ENCODE peak calls at places on chromosomes 5 and 9, in five cellular contexts. One of them, this sample, is unnamed. For H3K4me1, the result is how much of the 10 kb centered on the place peaks cover.

GRCh38 chr9:101477736-101478135 is 42.2 kb upstream of the ALDOB start:
- DNase-seq in cardiac muscle cell: no peak
- DNase-seq in adrenal gland: peak
- DNase-seq in GM23248: peak
- DNase-seq in OCI-LY7: no peak
- DNase-seq in this sample: no peak

GRCh38 chr5:138753794-138754698 is 821 bp downstream of the CTNNA1 start:
- DNase-seq in adrenal gland: peak
- DNase-seq in cardiac muscle cell: peak
- DNase-seq in GM23248: peak
- DNase-seq in OCI-LY7: no peak
- DNase-seq in this sample: peak

GRCh38 chr5:36357391-36357790 is 55.7 kb upstream of the RANBP3L start:
- DNase-seq in adrenal gland: no peak
- DNase-seq in OCI-LY7: no peak
- DNase-seq in cardiac muscle cell: no peak
- DNase-seq in GM23248: peak
- DNase-seq in this sample: no peak

GRCh38 chr9:7237473-7238243 is 479.9 kb downstream of the KDM4C start:
- DNase-seq in adrenal gland: no peak
- DNase-seq in cardiac muscle cell: no peak
- DNase-seq in OCI-LY7: no peak
- DNase-seq in GM23248: peak
- DNase-seq in this sample: no peak

GRCh38 chr5:61409568-61409967 is 77.5 kb downstream of the ZSWIM6 start:
- DNase-seq in adrenal gland: peak
- DNase-seq in GM23248: peak
- DNase-seq in OCI-LY7: no peak
- DNase-seq in cardiac muscle cell: no peak
- DNase-seq in this sample: no peak

GRCh38 chr5:68345166-68345565 is 129.6 kb downstream of the PIK3R1 start:
- DNase-seq in cardiac muscle cell: no peak
- DNase-seq in OCI-LY7: no peak
- DNase-seq in adrenal gland: no peak
- DNase-seq in GM23248: peak
- DNase-seq in this sample: no peak

GRCh38 chr5:139147743-139148079 is 50.5 kb downstream of the SIL1 start:
- DNase-seq in adrenal gland: peak
- DNase-seq in OCI-LY7: no peak
- DNase-seq in GM23248: peak
- DNase-seq in cardiac muscle cell: peak
- DNase-seq in this sample: peak

GRCh38 chr5:168908207-168908606 is 329.0 kb upstream of the PANK3 start:
- DNase-seq in adrenal gland: no peak
- DNase-seq in OCI-LY7: no peak
- DNase-seq in cardiac muscle cell: no peak
- DNase-seq in GM23248: peak
- DNase-seq in this sample: no peak

GRCh38 chr9:118331622-118332045 is 627.4 kb downstream of the TLR4 start:
- DNase-seq in OCI-LY7: no peak
- DNase-seq in GM23248: peak
- DNase-seq in adrenal gland: peak
- DNase-seq in cardiac muscle cell: no peak
- DNase-seq in this sample: no peak

GRCh38 chr9:75229605-75230332 is 141.5 kb downstream of the OSTF1 start:
- DNase-seq in adrenal gland: peak
- DNase-seq in cardiac muscle cell: no peak
- DNase-seq in OCI-LY7: no peak
- DNase-seq in GM23248: peak
- DNase-seq in this sample: peak

GRCh38 chr5:55853271-55853670 is 2.1 kb downstream of the IL31RA start:
- DNase-seq in GM23248: peak
- DNase-seq in OCI-LY7: no peak
- DNase-seq in adrenal gland: no peak
- DNase-seq in cardiac muscle cell: no peak
- DNase-seq in this sample: no peak

GRCh38 chr5:169979871-169980270 is 424 bp downstream of the INSYN2B start:
- DNase-seq in GM23248: peak
- DNase-seq in OCI-LY7: no peak
- DNase-seq in adrenal gland: no peak
- DNase-seq in cardiac muscle cell: no peak
- DNase-seq in this sample: no peak

GRCh38 chr5:137462816-137463520 is 36.2 kb downstream of the SPOCK1 start:
- DNase-seq in OCI-LY7: no peak
- DNase-seq in cardiac muscle cell: no peak
- DNase-seq in GM23248: peak
- DNase-seq in adrenal gland: no peak
- DNase-seq in this sample: no peak

GRCh38 chr9:10062629-10063395 is 550.0 kb downstream of the PTPRD start:
- DNase-seq in adrenal gland: peak
- DNase-seq in OCI-LY7: no peak
- DNase-seq in cardiac muscle cell: no peak
- DNase-seq in GM23248: peak
- DNase-seq in this sample: no peak

GRCh38 chr5:8598996-8599395 is 730.0 kb downstream of the MTRR start:
- DNase-seq in adrenal gland: no peak
- DNase-seq in OCI-LY7: no peak
- DNase-seq in GM23248: no peak
- DNase-seq in cardiac muscle cell: no peak
- DNase-seq in this sample: no peak

GRCh38 chr5:179605026-179605833 is 18.2 kb downstream of the HNRNPH1 start:
- DNase-seq in cardiac muscle cell: no peak
- DNase-seq in OCI-LY7: no peak
- DNase-seq in GM23248: peak
- DNase-seq in adrenal gland: no peak
- DNase-seq in this sample: no peak

GRCh38 chr5:125719681-125720676 is 703.2 kb upstream of the GRAMD2B start:
- DNase-seq in cardiac muscle cell: peak
- DNase-seq in GM23248: no peak
- DNase-seq in adrenal gland: no peak
- DNase-seq in OCI-LY7: no peak
- DNase-seq in this sample: peak

GRCh38 chr5:112310746-112311145 is 108.3 kb downstream of the EPB41L4A start:
- DNase-seq in cardiac muscle cell: no peak
- DNase-seq in OCI-LY7: no peak
- DNase-seq in GM23248: no peak
- DNase-seq in adrenal gland: no peak
- DNase-seq in this sample: no peak

GRCh38 chr9:132745911-132746709 is 75.8 kb downstream of the GTF3C4 start:
- DNase-seq in cardiac muscle cell: no peak
- DNase-seq in GM23248: no peak
- DNase-seq in adrenal gland: no peak
- DNase-seq in OCI-LY7: no peak
- DNase-seq in this sample: no peak

GRCh38 chr9:76904661-76905457 is 1.1 kb downstream of the PRUNE2 start:
- DNase-seq in adrenal gland: no peak
- DNase-seq in cardiac muscle cell: no peak
- DNase-seq in GM23248: peak
- DNase-seq in OCI-LY7: no peak
- DNase-seq in this sample: peak

GRCh38 chr5:58019614-58020013 is 440.3 kb downstream of the PLK2 start:
- DNase-seq in adrenal gland: peak
- DNase-seq in cardiac muscle cell: peak
- DNase-seq in OCI-LY7: no peak
- DNase-seq in GM23248: no peak
- DNase-seq in this sample: peak

GRCh38 chr5:149911031-149911430 is 33.6 kb downstream of the PDE6A start:
- DNase-seq in GM23248: no peak
- DNase-seq in adrenal gland: no peak
- DNase-seq in cardiac muscle cell: no peak
- DNase-seq in OCI-LY7: no peak
- DNase-seq in this sample: no peak

GRCh38 chr5:154485092-154485491 is 7.1 kb upstream of the HAND1 start:
- DNase-seq in GM23248: no peak
- DNase-seq in adrenal gland: no peak
- DNase-seq in cardiac muscle cell: no peak
- DNase-seq in OCI-LY7: no peak
- DNase-seq in this sample: no peak

GRCh38 chr9:6449086-6449485 is 36.1 kb downstream of the UHRF2 start:
- DNase-seq in OCI-LY7: no peak
- DNase-seq in cardiac muscle cell: no peak
- DNase-seq in adrenal gland: no peak
- DNase-seq in GM23248: no peak
- DNase-seq in this sample: no peak

GRCh38 chr5:173397531-173397930 is 69.3 kb upstream of the STC2 start:
- DNase-seq in GM23248: peak
- DNase-seq in OCI-LY7: no peak
- DNase-seq in adrenal gland: no peak
- DNase-seq in cardiac muscle cell: no peak
- DNase-seq in this sample: no peak

GRCh38 chr5:142065273-142065672 is 43.3 kb upstream of the NDFIP1 start:
- DNase-seq in GM23248: peak
- DNase-seq in cardiac muscle cell: no peak
- DNase-seq in OCI-LY7: no peak
- DNase-seq in adrenal gland: no peak
- DNase-seq in this sample: no peak

GRCh38 chr9:2299156-2299842 is 284.2 kb downstream of the SMARCA2 start:
- DNase-seq in adrenal gland: no peak
- DNase-seq in cardiac muscle cell: no peak
- DNase-seq in OCI-LY7: no peak
- DNase-seq in GM23248: no peak
- DNase-seq in this sample: peak

GRCh38 chr9:114488398-114489129 is 16.7 kb downstream of the WHRN start:
- DNase-seq in GM23248: no peak
- DNase-seq in adrenal gland: no peak
- DNase-seq in cardiac muscle cell: no peak
- DNase-seq in OCI-LY7: no peak
- DNase-seq in this sample: peak

DNA sequence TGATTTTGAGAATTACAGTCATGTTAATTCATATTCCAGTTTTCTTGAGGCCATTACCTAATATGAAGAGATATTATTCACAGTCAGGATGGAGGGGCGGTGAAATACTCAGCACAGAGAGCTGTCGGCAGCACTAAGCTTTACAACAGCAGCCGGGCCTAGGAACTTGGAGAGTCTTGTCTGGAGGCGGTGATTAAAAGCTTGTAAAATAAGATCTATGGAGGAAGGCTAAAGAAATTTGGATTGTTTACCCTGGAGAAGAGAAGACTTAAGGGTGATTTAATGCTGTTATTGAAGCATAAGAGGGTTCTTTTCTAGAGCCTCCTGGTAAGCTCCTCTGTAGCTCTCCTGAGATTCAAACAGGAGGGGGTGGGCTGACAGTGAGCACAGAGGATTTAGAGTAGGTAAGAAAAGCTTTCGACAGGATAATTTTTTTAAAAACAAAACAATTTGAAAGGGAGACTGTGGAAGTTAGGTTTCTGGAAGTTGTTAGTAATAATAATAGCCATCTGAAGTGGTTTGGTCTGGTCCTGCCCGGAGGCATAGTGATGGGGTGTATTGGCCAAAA is 406.3 kb upstream of the ADAMTSL1 start:
- DNase-seq in adrenal gland: no peak
- DNase-seq in GM23248: no peak
- DNase-seq in cardiac muscle cell: no peak
- DNase-seq in OCI-LY7: no peak
- DNase-seq in this sample: no peak
- H3K27ac ChIP-seq in adrenal gland: no peak
- H3K27ac ChIP-seq in GM23248: no peak
- H3K27ac ChIP-seq in cardiac muscle cell: no peak
- H3K27ac ChIP-seq in OCI-LY7: no peak
- H3K27ac ChIP-seq in this sample: no peak

DNA sequence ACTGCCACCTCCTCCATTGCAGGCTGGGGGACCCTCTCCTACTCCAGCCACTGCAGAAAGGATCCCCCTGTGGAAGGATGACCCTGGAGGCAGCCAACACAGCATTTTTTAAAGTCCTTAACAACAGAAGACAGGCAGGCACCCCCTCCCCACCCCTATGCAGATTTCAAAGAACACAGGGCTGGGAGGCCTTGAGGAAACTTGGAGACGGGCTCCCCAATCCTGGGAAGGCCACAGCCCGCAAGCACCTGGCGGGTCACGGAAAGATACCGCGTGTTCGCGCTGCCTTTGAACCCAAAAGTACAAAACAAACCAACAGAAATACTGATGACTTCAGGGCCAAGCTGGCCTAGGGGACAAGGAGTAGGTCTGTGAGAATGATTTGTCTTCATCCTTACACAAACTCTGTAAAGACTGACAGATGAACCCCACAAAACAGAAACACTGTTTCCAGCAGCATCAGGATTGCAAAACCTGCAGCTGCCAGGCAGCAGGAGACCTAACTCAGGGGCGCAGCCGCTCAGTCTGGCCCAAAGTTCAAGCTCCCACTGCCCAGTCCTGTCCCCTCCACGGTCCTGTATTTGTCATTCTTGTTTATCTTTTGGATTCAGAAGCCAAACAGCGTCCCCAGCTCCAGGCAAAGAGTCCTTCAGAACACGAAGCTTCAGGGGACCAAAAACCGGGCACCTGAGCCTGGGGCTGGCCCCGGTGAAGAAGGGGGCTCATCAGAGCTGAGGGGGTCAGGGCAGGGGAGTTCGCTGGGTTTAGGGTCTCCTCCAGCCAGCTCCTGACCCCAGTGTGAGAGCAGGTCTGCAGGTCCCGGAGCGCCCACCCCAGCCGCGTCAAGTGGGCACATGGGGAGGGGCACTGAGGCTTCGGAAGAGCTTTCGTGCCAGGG is 13.6 kb downstream of the VAV2 start:
- DNase-seq in cardiac muscle cell: no peak
- DNase-seq in adrenal gland: no peak
- DNase-seq in GM23248: no peak
- DNase-seq in OCI-LY7: no peak
- DNase-seq in this sample: no peak
- H3K4me1 ChIP-seq in cardiac muscle cell: under half
- H3K4me1 ChIP-seq in adrenal gland: half or more
- H3K4me1 ChIP-seq in GM23248: under half
- H3K4me1 ChIP-seq in OCI-LY7: half or more
- H3K4me1 ChIP-seq in this sample: under half

GRCh38 chr5:71569748-71570509 is 17.2 kb upstream of the MCCC2 start:
- DNase-seq in OCI-LY7: no peak
- DNase-seq in adrenal gland: no peak
- DNase-seq in cardiac muscle cell: no peak
- DNase-seq in GM23248: no peak
- DNase-seq in this sample: no peak
- H3K27ac ChIP-seq in OCI-LY7: no peak
- H3K27ac ChIP-seq in adrenal gland: no peak
- H3K27ac ChIP-seq in cardiac muscle cell: no peak
- H3K27ac ChIP-seq in GM23248: no peak
- H3K27ac ChIP-seq in this sample: no peak

GRCh38 chr9:89414670-89415069 is 83.2 kb downstream of the SEMA4D start:
- DNase-seq in OCI-LY7: no peak
- DNase-seq in GM23248: no peak
- DNase-seq in cardiac muscle cell: no peak
- DNase-seq in adrenal gland: no peak
- DNase-seq in this sample: no peak
- H3K4me1 ChIP-seq in OCI-LY7: under half
- H3K4me1 ChIP-seq in GM23248: under half
- H3K4me1 ChIP-seq in cardiac muscle cell: under half
- H3K4me1 ChIP-seq in adrenal gland: under half
- H3K4me1 ChIP-seq in this sample: under half

DNA sequence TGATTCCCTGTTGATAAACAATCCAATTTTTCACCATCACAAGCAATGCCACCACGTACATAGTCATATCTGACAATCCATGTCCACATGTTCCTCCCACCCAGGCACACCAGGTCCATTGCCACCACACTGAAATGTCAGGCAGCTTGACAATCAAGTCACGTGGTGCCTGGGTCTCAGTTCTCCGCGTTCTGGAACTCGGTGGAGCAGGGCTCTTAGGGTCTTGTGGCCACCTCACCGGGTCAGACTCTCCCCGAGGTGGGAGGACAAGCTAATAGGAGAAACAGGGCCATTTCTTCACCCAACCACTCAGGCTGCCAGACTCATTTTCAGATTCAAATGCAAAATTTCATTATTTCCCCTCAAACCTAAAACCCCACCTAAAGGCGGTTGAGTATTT is 200.5 kb upstream of the GAS1 start:
- DNase-seq in OCI-LY7: no peak
- DNase-seq in cardiac muscle cell: no peak
- DNase-seq in GM23248: no peak
- DNase-seq in adrenal gland: no peak
- DNase-seq in this sample: no peak
- H3K27ac ChIP-seq in OCI-LY7: no peak
- H3K27ac ChIP-seq in cardiac muscle cell: no peak
- H3K27ac ChIP-seq in GM23248: peak
- H3K27ac ChIP-seq in adrenal gland: no peak
- H3K27ac ChIP-seq in this sample: no peak